ENCODE peak calls at places on chromosomes 5 and 9, in nine cellular contexts. D, G, B, U, E, X, W, V and Y are unnamed samples.

GRCh38 chr9:98916660-98917059 is 27.0 kb upstream of the COL15A1 start:
- DNase-seq in D (no peak), G (peak), B (peak), U (peak), E (peak), X (peak), W (no peak), V (peak), Y (no peak)

GRCh38 chr5:115873392-115873791 is 31.7 kb downstream of the AP3S1 start:
- DNase-seq in D (no peak), G (no peak), B (no peak), U (no peak), E (peak), X (peak), W (no peak), V (no peak), Y (no peak)

GRCh38 chr5:123937230-123937629 is 425.3 kb downstream of the CSNK1G3 start:
- DNase-seq in D (no peak), G (peak), B (peak), U (no peak), E (peak), X (peak), W (no peak), V (no peak), Y (no peak)

GRCh38 chr5:171595801-171596231 is 176.4 kb downstream of the FGF18 start:
- DNase-seq in D (no peak), G (no peak), B (peak), U (no peak), E (peak), X (peak), W (no peak), V (no peak), Y (no peak)

GRCh38 chr9:94916956-94917355 is 190.5 kb downstream of the AOPEP start:
- DNase-seq in D (no peak), G (no peak), B (no peak), U (no peak), E (no peak), X (no peak), W (no peak), V (no peak), Y (no peak)

GRCh38 chr9:5586391-5586802 is 42.5 kb upstream of the RIC1 start:
- DNase-seq in D (no peak), G (no peak), B (peak), U (no peak), E (peak), X (peak), W (no peak), V (no peak), Y (peak)

GRCh38 chr5:90301248-90301647 is 108.3 kb downstream of the CETN3 start:
- DNase-seq in D (no peak), G (no peak), B (no peak), U (no peak), E (no peak), X (no peak), W (no peak), V (no peak), Y (no peak)

GRCh38 chr9:116516456-116516855 is 170.6 kb upstream of the TRIM32 start:
- DNase-seq in D (no peak), G (no peak), B (no peak), U (no peak), E (peak), X (no peak), W (no peak), V (no peak), Y (no peak)

GRCh38 chr5:173709761-173710160 is 93.3 kb upstream of the BOD1 start:
- DNase-seq in D (no peak), G (no peak), B (no peak), U (no peak), E (no peak), X (no peak), W (no peak), V (no peak), Y (no peak)

GRCh38 chr9:2496934-2497333 is 124.7 kb upstream of the VLDLR start:
- DNase-seq in D (no peak), G (no peak), B (peak), U (no peak), E (no peak), X (no peak), W (no peak), V (no peak), Y (no peak)

GRCh38 chr9:121808781-121809180 is 157.3 kb downstream of the DAB2IP start:
- DNase-seq in D (no peak), G (no peak), B (no peak), U (no peak), E (no peak), X (no peak), W (no peak), V (no peak), Y (no peak)

GRCh38 chr9:123425261-123425821 is 69.3 kb downstream of the CRB2 start:
- DNase-seq in D (no peak), G (no peak), B (no peak), U (no peak), E (no peak), X (no peak), W (no peak), V (no peak), Y (no peak)

GRCh38 chr5:69024241-69024651 is 69.6 kb upstream of the SLC30A5 start:
- DNase-seq in D (no peak), G (peak), B (peak), U (no peak), E (peak), X (no peak), W (no peak), V (peak), Y (peak)

GRCh38 chr5:88119535-88119934 is 149.1 kb downstream of the TMEM161B start:
- DNase-seq in D (no peak), G (no peak), B (no peak), U (no peak), E (no peak), X (peak), W (no peak), V (no peak), Y (no peak)

GRCh38 chr9:13750061-13750460 is 470.6 kb upstream of the MPDZ start:
- DNase-seq in D (no peak), G (no peak), B (peak), U (no peak), E (peak), X (peak), W (no peak), V (no peak), Y (no peak)

GRCh38 chr9:113011911-113012381 is at the start of gene ZNF883:
- DNase-seq in D (peak), G (peak), B (peak), U (no peak), E (peak), X (peak), W (no peak), V (peak), Y (peak)

GRCh38 chr5:267716-268115 is 3.7 kb upstream of the PDCD6 start:
- DNase-seq in D (no peak), G (no peak), B (no peak), U (no peak), E (no peak), X (no peak), W (no peak), V (no peak), Y (no peak)

GRCh38 chr9:84677080-84677479 is 7.6 kb downstream of the NTRK2 start:
- DNase-seq in D (no peak), G (no peak), B (no peak), U (no peak), E (no peak), X (no peak), W (no peak), V (no peak), Y (no peak)

GRCh38 chr5:1936413-1936812 is 53.7 kb upstream of the IRX4 start:
- DNase-seq in D (no peak), G (no peak), B (no peak), U (no peak), E (no peak), X (no peak), W (no peak), V (no peak), Y (no peak)

GRCh38 chr5:143309661-143310431 is 93.6 kb downstream of the NR3C1 start:
- DNase-seq in D (no peak), G (no peak), B (peak), U (no peak), E (no peak), X (peak), W (no peak), V (no peak), Y (no peak)

GRCh38 chr5:37771203-37771611 is 68.6 kb downstream of the GDNF start:
- DNase-seq in D (no peak), G (no peak), B (no peak), U (no peak), E (no peak), X (no peak), W (no peak), V (no peak), Y (no peak)

GRCh38 chr9:31839273-31839672 is 545.2 kb upstream of the ACO1 start:
- DNase-seq in D (no peak), G (no peak), B (no peak), U (no peak), E (no peak), X (peak), W (no peak), V (no peak), Y (no peak)

GRCh38 chr9:128316421-128316820 is 5.8 kb downstream of the TRUB2 start:
- DNase-seq in D (no peak), G (no peak), B (no peak), U (no peak), E (no peak), X (no peak), W (no peak), V (no peak), Y (no peak)

GRCh38 chr5:142810081-142810480 is 39.9 kb downstream of the ARHGAP26 start:
- DNase-seq in D (no peak), G (no peak), B (peak), U (no peak), E (no peak), X (no peak), W (no peak), V (no peak), Y (no peak)

GRCh38 chr9:115118471-115119156 is 657 bp upstream of the TNC start:
- DNase-seq in D (no peak), G (peak), B (peak), U (no peak), E (peak), X (peak), W (peak), V (peak), Y (no peak)

GRCh38 chr5:167280111-167280510 is 1011.3 kb upstream of the WWC1 start:
- DNase-seq in D (no peak), G (no peak), B (no peak), U (no peak), E (no peak), X (no peak), W (no peak), V (no peak), Y (no peak)

GRCh38 chr5:39905356-39905755 is 480.6 kb upstream of the DAB2 start:
- DNase-seq in D (no peak), G (no peak), B (peak), U (no peak), E (no peak), X (no peak), W (no peak), V (peak), Y (no peak)

GRCh38 chr5:112669328-112669963 is 68.2 kb upstream of the APC start:
- DNase-seq in D (no peak), G (no peak), B (no peak), U (no peak), E (no peak), X (no peak), W (no peak), V (no peak), Y (no peak)

GRCh38 chr5:157540707-157541451 is 34.7 kb downstream of the ADAM19 start:
- DNase-seq in D (no peak), G (no peak), B (peak), U (no peak), E (peak), X (peak), W (no peak), V (no peak), Y (peak)

GRCh38 chr9:89667730-89668129 is 62.9 kb downstream of the GADD45G start:
- DNase-seq in D (no peak), G (peak), B (no peak), U (no peak), E (no peak), X (no peak), W (no peak), V (peak), Y (no peak)

GRCh38 chr5:143801251-143801650 is 10.7 kb upstream of the HMHB1 start:
- DNase-seq in D (no peak), G (no peak), B (no peak), U (no peak), E (no peak), X (no peak), W (no peak), V (no peak), Y (no peak)

GRCh38 chr5:34736445-34737119 is 80.5 kb downstream of the RAI14 start:
- DNase-seq in D (no peak), G (no peak), B (peak), U (no peak), E (peak), X (no peak), W (no peak), V (no peak), Y (no peak)

GRCh38 chr9:109001275-109001676 is 12.0 kb downstream of the CTNNAL1 start:
- DNase-seq in D (no peak), G (no peak), B (peak), U (no peak), E (peak), X (peak), W (no peak), V (no peak), Y (no peak)

GRCh38 chr9:125409637-125410521 is 148.3 kb downstream of the GAPVD1 start:
- DNase-seq in D (no peak), G (peak), B (no peak), U (no peak), E (no peak), X (no peak), W (no peak), V (no peak), Y (peak)

GRCh38 chr5:61362796-61363364 is 30.8 kb downstream of the ZSWIM6 start:
- DNase-seq in D (no peak), G (peak), B (no peak), U (no peak), E (peak), X (no peak), W (no peak), V (no peak), Y (no peak)
- TF ChIP-seq CTCF in D (no peak), G (peak), B (peak), U (no peak), E (peak), X (peak), W (no peak), V (peak), Y (no peak)

DNA sequence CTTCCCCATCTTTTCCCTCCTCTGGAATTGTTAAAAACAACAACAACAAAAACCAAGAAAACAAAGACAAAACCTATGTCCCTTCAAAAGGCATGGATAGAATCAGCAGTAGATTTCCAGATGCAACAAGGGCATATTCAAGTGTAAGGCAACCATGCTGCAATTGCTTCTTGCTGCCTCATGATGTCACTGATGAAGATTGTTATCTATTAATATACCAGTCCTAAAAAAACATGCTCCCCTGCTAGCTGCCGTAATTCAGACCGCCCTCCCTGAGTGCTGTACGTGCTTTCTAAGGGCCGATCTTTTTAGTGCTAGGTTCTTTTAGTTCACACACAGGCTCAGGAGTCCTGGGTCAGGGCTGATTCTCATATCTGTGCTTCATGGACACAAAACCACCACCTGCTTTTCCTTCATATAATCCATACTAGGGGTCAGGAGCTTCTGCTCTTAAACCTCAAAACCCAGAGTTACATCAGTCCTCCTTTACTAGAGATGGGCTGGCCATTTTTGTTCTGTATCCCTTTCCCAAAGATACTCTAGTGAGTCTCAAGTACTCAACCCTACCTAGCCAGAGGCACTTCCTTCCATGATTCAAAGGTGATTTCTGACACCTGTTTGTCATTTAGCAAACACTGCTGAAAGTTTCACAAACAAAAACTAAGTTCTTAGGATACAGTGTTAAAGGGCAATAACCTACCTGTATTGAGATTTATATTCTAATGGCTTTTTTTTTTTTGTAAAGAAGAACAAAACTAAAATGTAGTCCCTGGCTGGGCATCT is 82.1 kb downstream of the GIN1 start:
- DNase-seq in D (no peak), G (no peak), B (no peak), U (no peak), E (peak), X (no peak), W (no peak), V (no peak), Y (no peak)
- TF ChIP-seq CTCF in D (no peak), G (no peak), B (no peak), U (no peak), E (no peak), X (no peak), W (no peak), V (no peak), Y (no peak)

GRCh38 chr5:60010328-60010727 is 116.8 kb upstream of the PDE4D start:
- DNase-seq in D (no peak), G (no peak), B (no peak), U (no peak), E (no peak), X (no peak), W (no peak), V (no peak), Y (no peak)
- TF ChIP-seq CTCF in D (no peak), G (no peak), B (peak), U (no peak), E (peak), X (peak), W (no peak), V (no peak), Y (no peak)

GRCh38 chr5:38831909-38832308 is 13.9 kb upstream of the OSMR start:
- DNase-seq in D (no peak), G (peak), B (peak), U (no peak), E (peak), X (peak), W (no peak), V (no peak), Y (peak)
- TF ChIP-seq CTCF in D (no peak), G (peak), B (peak), U (no peak), E (peak), X (peak), W (peak), V (peak), Y (peak)

GRCh38 chr5:120082316-120083068 is 381.6 kb upstream of the PRR16 start:
- DNase-seq in D (no peak), G (no peak), B (no peak), U (no peak), E (no peak), X (no peak), W (no peak), V (no peak), Y (no peak)
- TF ChIP-seq CTCF in D (no peak), G (peak), B (no peak), U (no peak), E (no peak), X (peak), W (no peak), V (no peak), Y (no peak)